ENCODE peak calls at places on chromosomes 1 and 21, in ten cellular contexts. One of them, this sample, is unnamed.

GRCh38 chr1:32007591-32007940 is 6.1 kb upstream of the KHDRBS1 start:
- DNase-seq in NCI-H1092: no peak
- DNase-seq in heart left ventricle: no peak
- DNase-seq in foreskin keratinocyte: no peak
- DNase-seq in activated naive CD4-positive, alpha-beta T cell: no peak
- DNase-seq in HEK293T: no peak
- DNase-seq in mucosa of gallbladder: no peak
- DNase-seq in NAMALWA: no peak
- DNase-seq in effector memory CD8-positive, alpha-beta T cell: no peak
- DNase-seq in stimulated activated CD4-positive, alpha-beta T cell treated with anti-CD3 and anti-CD28 coated beads, Interleukin-1b, Interleukin-23, amount 100 ng/mL, for 1 hour: no peak
- DNase-seq in this sample: no peak

GRCh38 chr1:156356875-156357534 is 12.0 kb upstream of the RHBG start:
- DNase-seq in foreskin keratinocyte: no peak
- DNase-seq in heart left ventricle: peak
- DNase-seq in effector memory CD8-positive, alpha-beta T cell: peak
- DNase-seq in mucosa of gallbladder: peak
- DNase-seq in NAMALWA: peak
- DNase-seq in stimulated activated CD4-positive, alpha-beta T cell treated with anti-CD3 and anti-CD28 coated beads, Interleukin-1b, Interleukin-23, amount 100 ng/mL, for 1 hour: peak
- DNase-seq in NCI-H1092: peak
- DNase-seq in HEK293T: peak
- DNase-seq in activated naive CD4-positive, alpha-beta T cell: peak
- DNase-seq in this sample: no peak

GRCh38 chr1:83761084-83761760 is 237.7 kb downstream of the TTLL7 start:
- DNase-seq in mucosa of gallbladder: no peak
- DNase-seq in foreskin keratinocyte: no peak
- DNase-seq in stimulated activated CD4-positive, alpha-beta T cell treated with anti-CD3 and anti-CD28 coated beads, Interleukin-1b, Interleukin-23, amount 100 ng/mL, for 1 hour: no peak
- DNase-seq in NCI-H1092: no peak
- DNase-seq in heart left ventricle: no peak
- DNase-seq in activated naive CD4-positive, alpha-beta T cell: no peak
- DNase-seq in HEK293T: no peak
- DNase-seq in NAMALWA: peak
- DNase-seq in effector memory CD8-positive, alpha-beta T cell: no peak
- DNase-seq in this sample: no peak

GRCh38 chr1:153959454-153959853 is 1.0 kb upstream of the CRTC2 start:
- DNase-seq in effector memory CD8-positive, alpha-beta T cell: no peak
- DNase-seq in NAMALWA: no peak
- DNase-seq in heart left ventricle: no peak
- DNase-seq in stimulated activated CD4-positive, alpha-beta T cell treated with anti-CD3 and anti-CD28 coated beads, Interleukin-1b, Interleukin-23, amount 100 ng/mL, for 1 hour: no peak
- DNase-seq in foreskin keratinocyte: no peak
- DNase-seq in activated naive CD4-positive, alpha-beta T cell: no peak
- DNase-seq in HEK293T: no peak
- DNase-seq in NCI-H1092: no peak
- DNase-seq in mucosa of gallbladder: no peak
- DNase-seq in this sample: no peak

GRCh38 chr1:55426619-55427018 is 211.5 kb upstream of the USP24 start:
- DNase-seq in effector memory CD8-positive, alpha-beta T cell: no peak
- DNase-seq in activated naive CD4-positive, alpha-beta T cell: no peak
- DNase-seq in heart left ventricle: no peak
- DNase-seq in mucosa of gallbladder: no peak
- DNase-seq in NCI-H1092: no peak
- DNase-seq in stimulated activated CD4-positive, alpha-beta T cell treated with anti-CD3 and anti-CD28 coated beads, Interleukin-1b, Interleukin-23, amount 100 ng/mL, for 1 hour: no peak
- DNase-seq in NAMALWA: no peak
- DNase-seq in HEK293T: no peak
- DNase-seq in foreskin keratinocyte: no peak
- DNase-seq in this sample: no peak

GRCh38 chr1:9657521-9658032 is 6.0 kb downstream of the PIK3CD start:
- DNase-seq in stimulated activated CD4-positive, alpha-beta T cell treated with anti-CD3 and anti-CD28 coated beads, Interleukin-1b, Interleukin-23, amount 100 ng/mL, for 1 hour: no peak
- DNase-seq in heart left ventricle: no peak
- DNase-seq in effector memory CD8-positive, alpha-beta T cell: no peak
- DNase-seq in activated naive CD4-positive, alpha-beta T cell: no peak
- DNase-seq in HEK293T: no peak
- DNase-seq in NAMALWA: no peak
- DNase-seq in mucosa of gallbladder: no peak
- DNase-seq in NCI-H1092: no peak
- DNase-seq in foreskin keratinocyte: no peak
- DNase-seq in this sample: no peak

GRCh38 chr1:107787299-107787698 is 177.7 kb downstream of the VAV3 start:
- DNase-seq in foreskin keratinocyte: no peak
- DNase-seq in NAMALWA: peak
- DNase-seq in activated naive CD4-positive, alpha-beta T cell: no peak
- DNase-seq in stimulated activated CD4-positive, alpha-beta T cell treated with anti-CD3 and anti-CD28 coated beads, Interleukin-1b, Interleukin-23, amount 100 ng/mL, for 1 hour: no peak
- DNase-seq in effector memory CD8-positive, alpha-beta T cell: no peak
- DNase-seq in NCI-H1092: no peak
- DNase-seq in mucosa of gallbladder: no peak
- DNase-seq in HEK293T: no peak
- DNase-seq in heart left ventricle: no peak
- DNase-seq in this sample: no peak

GRCh38 chr21:41751621-41752020 is 15.2 kb downstream of the RIPK4 start:
- DNase-seq in effector memory CD8-positive, alpha-beta T cell: no peak
- DNase-seq in NCI-H1092: no peak
- DNase-seq in NAMALWA: no peak
- DNase-seq in HEK293T: no peak
- DNase-seq in stimulated activated CD4-positive, alpha-beta T cell treated with anti-CD3 and anti-CD28 coated beads, Interleukin-1b, Interleukin-23, amount 100 ng/mL, for 1 hour: no peak
- DNase-seq in mucosa of gallbladder: peak
- DNase-seq in heart left ventricle: no peak
- DNase-seq in foreskin keratinocyte: peak
- DNase-seq in activated naive CD4-positive, alpha-beta T cell: no peak
- DNase-seq in this sample: no peak

GRCh38 chr1:19322481-19322880 is 10.4 kb downstream of the SLC66A1 start:
- DNase-seq in foreskin keratinocyte: no peak
- DNase-seq in HEK293T: no peak
- DNase-seq in effector memory CD8-positive, alpha-beta T cell: no peak
- DNase-seq in heart left ventricle: no peak
- DNase-seq in stimulated activated CD4-positive, alpha-beta T cell treated with anti-CD3 and anti-CD28 coated beads, Interleukin-1b, Interleukin-23, amount 100 ng/mL, for 1 hour: no peak
- DNase-seq in mucosa of gallbladder: no peak
- DNase-seq in NAMALWA: no peak
- DNase-seq in activated naive CD4-positive, alpha-beta T cell: no peak
- DNase-seq in NCI-H1092: no peak
- DNase-seq in this sample: no peak

GRCh38 chr21:46150491-46151121 is 4.8 kb downstream of the FTCD start:
- DNase-seq in HEK293T: no peak
- DNase-seq in activated naive CD4-positive, alpha-beta T cell: no peak
- DNase-seq in heart left ventricle: peak
- DNase-seq in stimulated activated CD4-positive, alpha-beta T cell treated with anti-CD3 and anti-CD28 coated beads, Interleukin-1b, Interleukin-23, amount 100 ng/mL, for 1 hour: no peak
- DNase-seq in NAMALWA: no peak
- DNase-seq in foreskin keratinocyte: no peak
- DNase-seq in mucosa of gallbladder: no peak
- DNase-seq in effector memory CD8-positive, alpha-beta T cell: no peak
- DNase-seq in NCI-H1092: no peak
- DNase-seq in this sample: no peak

GRCh38 chr1:208203848-208204609 is 40.2 kb downstream of the PLXNA2 start:
- DNase-seq in stimulated activated CD4-positive, alpha-beta T cell treated with anti-CD3 and anti-CD28 coated beads, Interleukin-1b, Interleukin-23, amount 100 ng/mL, for 1 hour: no peak
- DNase-seq in NCI-H1092: peak
- DNase-seq in mucosa of gallbladder: no peak
- DNase-seq in foreskin keratinocyte: no peak
- DNase-seq in NAMALWA: no peak
- DNase-seq in activated naive CD4-positive, alpha-beta T cell: no peak
- DNase-seq in heart left ventricle: no peak
- DNase-seq in effector memory CD8-positive, alpha-beta T cell: no peak
- DNase-seq in HEK293T: no peak
- DNase-seq in this sample: no peak

GRCh38 chr1:61486783-61487505 is 238.0 kb downstream of the TM2D1 start:
- DNase-seq in stimulated activated CD4-positive, alpha-beta T cell treated with anti-CD3 and anti-CD28 coated beads, Interleukin-1b, Interleukin-23, amount 100 ng/mL, for 1 hour: no peak
- DNase-seq in mucosa of gallbladder: no peak
- DNase-seq in foreskin keratinocyte: no peak
- DNase-seq in heart left ventricle: no peak
- DNase-seq in HEK293T: no peak
- DNase-seq in NCI-H1092: no peak
- DNase-seq in NAMALWA: no peak
- DNase-seq in activated naive CD4-positive, alpha-beta T cell: no peak
- DNase-seq in effector memory CD8-positive, alpha-beta T cell: no peak
- DNase-seq in this sample: no peak

GRCh38 chr1:87866416-87866815 is 537.7 kb downstream of the LMO4 start:
- DNase-seq in foreskin keratinocyte: no peak
- DNase-seq in HEK293T: no peak
- DNase-seq in stimulated activated CD4-positive, alpha-beta T cell treated with anti-CD3 and anti-CD28 coated beads, Interleukin-1b, Interleukin-23, amount 100 ng/mL, for 1 hour: no peak
- DNase-seq in NAMALWA: no peak
- DNase-seq in NCI-H1092: no peak
- DNase-seq in activated naive CD4-positive, alpha-beta T cell: no peak
- DNase-seq in mucosa of gallbladder: no peak
- DNase-seq in heart left ventricle: no peak
- DNase-seq in effector memory CD8-positive, alpha-beta T cell: no peak
- DNase-seq in this sample: no peak

GRCh38 chr1:19045898-19046889 is 89.7 kb upstream of the IFFO2 start:
- DNase-seq in HEK293T: no peak
- DNase-seq in NCI-H1092: no peak
- DNase-seq in NAMALWA: no peak
- DNase-seq in effector memory CD8-positive, alpha-beta T cell: no peak
- DNase-seq in heart left ventricle: no peak
- DNase-seq in activated naive CD4-positive, alpha-beta T cell: no peak
- DNase-seq in mucosa of gallbladder: no peak
- DNase-seq in stimulated activated CD4-positive, alpha-beta T cell treated with anti-CD3 and anti-CD28 coated beads, Interleukin-1b, Interleukin-23, amount 100 ng/mL, for 1 hour: no peak
- DNase-seq in foreskin keratinocyte: no peak
- DNase-seq in this sample: no peak

GRCh38 chr1:6554907-6555778 is at the start of gene TAS1R1:
- DNase-seq in mucosa of gallbladder: peak
- DNase-seq in activated naive CD4-positive, alpha-beta T cell: no peak
- DNase-seq in stimulated activated CD4-positive, alpha-beta T cell treated with anti-CD3 and anti-CD28 coated beads, Interleukin-1b, Interleukin-23, amount 100 ng/mL, for 1 hour: no peak
- DNase-seq in foreskin keratinocyte: no peak
- DNase-seq in heart left ventricle: no peak
- DNase-seq in NCI-H1092: no peak
- DNase-seq in HEK293T: no peak
- DNase-seq in effector memory CD8-positive, alpha-beta T cell: no peak
- DNase-seq in NAMALWA: no peak
- DNase-seq in this sample: peak

GRCh38 chr21:45919593-45919992 is 62.0 kb upstream of the COL6A1 start:
- DNase-seq in heart left ventricle: no peak
- DNase-seq in HEK293T: no peak
- DNase-seq in activated naive CD4-positive, alpha-beta T cell: no peak
- DNase-seq in mucosa of gallbladder: no peak
- DNase-seq in NAMALWA: no peak
- DNase-seq in stimulated activated CD4-positive, alpha-beta T cell treated with anti-CD3 and anti-CD28 coated beads, Interleukin-1b, Interleukin-23, amount 100 ng/mL, for 1 hour: no peak
- DNase-seq in foreskin keratinocyte: no peak
- DNase-seq in NCI-H1092: no peak
- DNase-seq in effector memory CD8-positive, alpha-beta T cell: no peak
- DNase-seq in this sample: no peak

This sample was measured in GM04504.